ENCODE peak calls at places on chromosomes 4 and X, in nine cellular contexts. One of them, this sample, is unnamed. For H3K9me3, the result is how much of the 10 kb centered on the place peaks cover.

GRCh38 chr4:10003666-10004065 is 17.6 kb downstream of the SLC2A9 start:
- DNase-seq in IMR-90: no peak
- DNase-seq in lower lobe of right lung: no peak
- DNase-seq in ovary: no peak
- DNase-seq in A549: no peak
- DNase-seq in mammary epithelial cell: peak
- DNase-seq in pancreas: no peak
- DNase-seq in sigmoid colon: no peak
- DNase-seq in HepG2: no peak
- DNase-seq in this sample: no peak

GRCh38 chr4:154490261-154490588 is 1.4 kb downstream of the DCHS2 start:
- DNase-seq in IMR-90: no peak
- DNase-seq in lower lobe of right lung: no peak
- DNase-seq in ovary: no peak
- DNase-seq in A549: no peak
- DNase-seq in mammary epithelial cell: no peak
- DNase-seq in pancreas: no peak
- DNase-seq in sigmoid colon: no peak
- DNase-seq in HepG2: no peak
- DNase-seq in this sample: no peak

GRCh38 chr4:139017861-139018260 is 2.3 kb downstream of the NOCT start:
- DNase-seq in IMR-90: no peak
- DNase-seq in lower lobe of right lung: no peak
- DNase-seq in ovary: no peak
- DNase-seq in A549: no peak
- DNase-seq in mammary epithelial cell: no peak
- DNase-seq in pancreas: no peak
- DNase-seq in sigmoid colon: no peak
- DNase-seq in HepG2: no peak
- DNase-seq in this sample: no peak

GRCh38 chr4:65482410-65482809 is 187.9 kb downstream of the EPHA5 start:
- DNase-seq in IMR-90: no peak
- DNase-seq in lower lobe of right lung: no peak
- DNase-seq in ovary: no peak
- DNase-seq in A549: peak
- DNase-seq in mammary epithelial cell: peak
- DNase-seq in pancreas: no peak
- DNase-seq in sigmoid colon: no peak
- DNase-seq in HepG2: no peak
- DNase-seq in this sample: no peak

GRCh38 chr4:19577121-19577520 is 674.6 kb upstream of the SLIT2 start:
- DNase-seq in IMR-90: peak
- DNase-seq in lower lobe of right lung: no peak
- DNase-seq in ovary: no peak
- DNase-seq in A549: no peak
- DNase-seq in mammary epithelial cell: no peak
- DNase-seq in pancreas: no peak
- DNase-seq in sigmoid colon: no peak
- DNase-seq in HepG2: no peak
- DNase-seq in this sample: no peak

GRCh38 chr4:145861331-145862318 is 77.0 kb downstream of the ZNF827 start:
- DNase-seq in IMR-90: no peak
- DNase-seq in lower lobe of right lung: peak
- DNase-seq in ovary: no peak
- DNase-seq in A549: no peak
- DNase-seq in mammary epithelial cell: no peak
- DNase-seq in pancreas: peak
- DNase-seq in sigmoid colon: no peak
- DNase-seq in HepG2: no peak
- DNase-seq in this sample: no peak

GRCh38 chrX:48703642-48704481 is 7.3 kb downstream of the SUV39H1 start:
- DNase-seq in IMR-90: peak
- DNase-seq in lower lobe of right lung: no peak
- DNase-seq in ovary: no peak
- DNase-seq in A549: peak
- DNase-seq in mammary epithelial cell: peak
- DNase-seq in pancreas: no peak
- DNase-seq in sigmoid colon: no peak
- DNase-seq in HepG2: no peak
- DNase-seq in this sample: no peak

GRCh38 chr4:73964862-73965611 is 16.8 kb downstream of the PF4 start:
- DNase-seq in IMR-90: no peak
- DNase-seq in lower lobe of right lung: peak
- DNase-seq in ovary: no peak
- DNase-seq in A549: peak
- DNase-seq in mammary epithelial cell: no peak
- DNase-seq in pancreas: peak
- DNase-seq in sigmoid colon: no peak
- DNase-seq in HepG2: peak
- DNase-seq in this sample: peak

GRCh38 chr4:123672987-123673386 is 276.4 kb downstream of the SPRY1 start:
- DNase-seq in IMR-90: peak
- DNase-seq in lower lobe of right lung: no peak
- DNase-seq in ovary: no peak
- DNase-seq in A549: peak
- DNase-seq in mammary epithelial cell: peak
- DNase-seq in pancreas: no peak
- DNase-seq in sigmoid colon: no peak
- DNase-seq in HepG2: no peak
- DNase-seq in this sample: no peak

GRCh38 chr4:75561789-75562188 is 5.9 kb downstream of the ODAPH start:
- DNase-seq in IMR-90: peak
- DNase-seq in lower lobe of right lung: no peak
- DNase-seq in ovary: no peak
- DNase-seq in A549: peak
- DNase-seq in mammary epithelial cell: peak
- DNase-seq in pancreas: no peak
- DNase-seq in sigmoid colon: no peak
- DNase-seq in HepG2: no peak
- DNase-seq in this sample: no peak

GRCh38 chrX:155745792-155746191 is 133.0 kb upstream of the TMLHE start:
- DNase-seq in IMR-90: peak
- DNase-seq in lower lobe of right lung: no peak
- DNase-seq in ovary: peak
- DNase-seq in A549: peak
- DNase-seq in mammary epithelial cell: peak
- DNase-seq in pancreas: no peak
- DNase-seq in sigmoid colon: no peak
- DNase-seq in HepG2: peak
- DNase-seq in this sample: no peak

GRCh38 chr4:111776546-111776945 is 368.7 kb upstream of the FAM241A start:
- DNase-seq in IMR-90: no peak
- DNase-seq in lower lobe of right lung: no peak
- DNase-seq in ovary: no peak
- DNase-seq in A549: no peak
- DNase-seq in mammary epithelial cell: no peak
- DNase-seq in pancreas: no peak
- DNase-seq in sigmoid colon: no peak
- DNase-seq in HepG2: no peak
- DNase-seq in this sample: no peak

GRCh38 chrX:136907626-136908025 is 27.1 kb upstream of the RBMX start:
- DNase-seq in IMR-90: no peak
- DNase-seq in lower lobe of right lung: no peak
- DNase-seq in ovary: no peak
- DNase-seq in A549: no peak
- DNase-seq in mammary epithelial cell: no peak
- DNase-seq in pancreas: no peak
- DNase-seq in sigmoid colon: no peak
- DNase-seq in HepG2: no peak
- DNase-seq in this sample: no peak

GRCh38 chrX:101931494-101932248 is at the start of gene ZMAT1:
- DNase-seq in IMR-90: peak
- DNase-seq in lower lobe of right lung: peak
- DNase-seq in ovary: peak
- DNase-seq in A549: peak
- DNase-seq in mammary epithelial cell: peak
- DNase-seq in pancreas: peak
- DNase-seq in sigmoid colon: peak
- DNase-seq in HepG2: peak
- DNase-seq in this sample: peak

GRCh38 chr4:112002301-112002700 is 143.0 kb upstream of the FAM241A start:
- DNase-seq in IMR-90: no peak
- DNase-seq in lower lobe of right lung: no peak
- DNase-seq in ovary: no peak
- DNase-seq in A549: no peak
- DNase-seq in mammary epithelial cell: peak
- DNase-seq in pancreas: no peak
- DNase-seq in sigmoid colon: no peak
- DNase-seq in HepG2: no peak
- DNase-seq in this sample: no peak

GRCh38 chr4:98937977-98938376 is 9.0 kb upstream of the EIF4E start:
- DNase-seq in IMR-90: no peak
- DNase-seq in lower lobe of right lung: no peak
- DNase-seq in ovary: no peak
- DNase-seq in A549: no peak
- DNase-seq in mammary epithelial cell: no peak
- DNase-seq in pancreas: no peak
- DNase-seq in sigmoid colon: no peak
- DNase-seq in HepG2: no peak
- DNase-seq in this sample: no peak
- H3K9me3 ChIP-seq in IMR-90: under half
- H3K9me3 ChIP-seq in lower lobe of right lung: under half
- H3K9me3 ChIP-seq in ovary: under half
- H3K9me3 ChIP-seq in A549: under half
- H3K9me3 ChIP-seq in mammary epithelial cell: under half
- H3K9me3 ChIP-seq in pancreas: under half
- H3K9me3 ChIP-seq in sigmoid colon: under half
- H3K9me3 ChIP-seq in HepG2: under half
- H3K9me3 ChIP-seq in this sample: under half

DNA sequence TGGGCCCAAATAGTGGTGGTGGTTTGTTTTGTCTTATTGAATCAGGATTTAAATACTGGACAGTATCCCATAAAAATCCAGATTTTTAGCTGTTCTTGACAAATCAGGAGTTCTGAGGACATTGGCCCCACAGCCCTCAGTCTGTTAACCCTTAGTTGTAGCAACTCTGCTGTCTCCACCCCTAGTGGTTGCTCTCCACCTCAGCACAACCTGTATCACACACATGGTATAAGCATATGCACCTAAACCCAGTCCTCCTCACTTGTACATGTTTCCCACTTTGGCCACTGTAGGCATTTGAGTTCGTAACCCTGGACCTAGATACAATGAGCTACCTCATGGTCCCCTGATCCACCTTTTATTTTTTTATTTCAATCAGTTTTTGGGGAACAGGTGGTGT is 75.9 kb downstream of the MRPL1 start:
- DNase-seq in IMR-90: no peak
- DNase-seq in lower lobe of right lung: no peak
- DNase-seq in ovary: no peak
- DNase-seq in A549: no peak
- DNase-seq in mammary epithelial cell: no peak
- DNase-seq in pancreas: no peak
- DNase-seq in sigmoid colon: no peak
- DNase-seq in HepG2: no peak
- DNase-seq in this sample: no peak
- TF ChIP-seq CTCF in IMR-90: no peak
- TF ChIP-seq CTCF in lower lobe of right lung: no peak
- TF ChIP-seq CTCF in ovary: no peak
- TF ChIP-seq CTCF in A549: no peak
- TF ChIP-seq CTCF in mammary epithelial cell: no peak
- TF ChIP-seq CTCF in pancreas: no peak
- TF ChIP-seq CTCF in sigmoid colon: no peak
- TF ChIP-seq CTCF in HepG2: no peak
- TF ChIP-seq CTCF in this sample: no peak

GRCh38 chr4:158094413-158095110 is 78.3 kb downstream of the GASK1B start:
- DNase-seq in IMR-90: peak
- DNase-seq in lower lobe of right lung: no peak
- DNase-seq in ovary: peak
- DNase-seq in A549: peak
- DNase-seq in mammary epithelial cell: peak
- DNase-seq in pancreas: peak
- DNase-seq in sigmoid colon: no peak
- DNase-seq in HepG2: peak
- DNase-seq in this sample: no peak

GRCh38 chr4:158090323-158090722 is 82.5 kb downstream of the GASK1B start:
- DNase-seq in IMR-90: peak
- DNase-seq in lower lobe of right lung: no peak
- DNase-seq in ovary: peak
- DNase-seq in A549: no peak
- DNase-seq in mammary epithelial cell: no peak
- DNase-seq in pancreas: no peak
- DNase-seq in sigmoid colon: no peak
- DNase-seq in HepG2: no peak
- DNase-seq in this sample: no peak
- H3K4me3 ChIP-seq in IMR-90: peak
- H3K4me3 ChIP-seq in lower lobe of right lung: peak
- H3K4me3 ChIP-seq in ovary: peak
- H3K4me3 ChIP-seq in A549: peak
- H3K4me3 ChIP-seq in mammary epithelial cell: no peak
- H3K4me3 ChIP-seq in pancreas: no peak
- H3K4me3 ChIP-seq in sigmoid colon: no peak
- H3K4me3 ChIP-seq in HepG2: no peak
- H3K4me3 ChIP-seq in this sample: no peak

GRCh38 chrX:66677430-66677829 is 38.6 kb upstream of the EDA2R start:
- DNase-seq in IMR-90: peak
- DNase-seq in lower lobe of right lung: no peak
- DNase-seq in ovary: no peak
- DNase-seq in A549: no peak
- DNase-seq in mammary epithelial cell: peak
- DNase-seq in pancreas: no peak
- DNase-seq in sigmoid colon: no peak
- DNase-seq in HepG2: no peak
- DNase-seq in this sample: no peak

GRCh38 chrX:66676413-66676812 is 37.5 kb upstream of the EDA2R start:
- DNase-seq in IMR-90: peak
- DNase-seq in lower lobe of right lung: no peak
- DNase-seq in ovary: no peak
- DNase-seq in A549: no peak
- DNase-seq in mammary epithelial cell: peak
- DNase-seq in pancreas: no peak
- DNase-seq in sigmoid colon: no peak
- DNase-seq in HepG2: no peak
- DNase-seq in this sample: no peak

GRCh38 chrX:66675541-66675940 is 36.7 kb upstream of the EDA2R start:
- DNase-seq in IMR-90: no peak
- DNase-seq in lower lobe of right lung: no peak
- DNase-seq in ovary: no peak
- DNase-seq in A549: no peak
- DNase-seq in mammary epithelial cell: no peak
- DNase-seq in pancreas: no peak
- DNase-seq in sigmoid colon: no peak
- DNase-seq in HepG2: no peak
- DNase-seq in this sample: no peak

GRCh38 chrX:66674506-66674905 is 35.6 kb upstream of the EDA2R start:
- DNase-seq in IMR-90: no peak
- DNase-seq in lower lobe of right lung: no peak
- DNase-seq in ovary: no peak
- DNase-seq in A549: no peak
- DNase-seq in mammary epithelial cell: no peak
- DNase-seq in pancreas: no peak
- DNase-seq in sigmoid colon: no peak
- DNase-seq in HepG2: no peak
- DNase-seq in this sample: no peak

DNA sequence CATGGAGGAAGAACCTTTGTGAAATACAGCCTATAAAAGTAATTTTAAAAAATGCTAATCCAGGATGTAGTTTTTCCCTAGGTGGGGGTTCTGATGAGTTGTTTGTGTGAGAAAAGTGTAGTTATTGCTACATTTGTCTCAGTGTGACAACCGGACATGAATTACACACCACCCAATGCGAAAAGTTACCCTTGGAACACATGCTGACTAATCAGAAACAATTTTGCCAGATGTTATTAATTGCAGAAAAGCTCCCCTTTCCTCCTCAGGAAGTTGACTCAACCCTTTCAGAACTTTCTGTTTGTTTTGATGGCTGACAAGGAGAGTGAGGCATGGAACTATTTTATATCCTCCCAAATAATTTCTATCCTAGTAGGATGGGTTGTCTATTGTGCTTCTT is 38.1 kb upstream of the EDA2R start:
- DNase-seq in IMR-90: peak
- DNase-seq in lower lobe of right lung: no peak
- DNase-seq in ovary: no peak
- DNase-seq in A549: no peak
- DNase-seq in mammary epithelial cell: peak
- DNase-seq in pancreas: no peak
- DNase-seq in sigmoid colon: no peak
- DNase-seq in HepG2: no peak
- DNase-seq in this sample: no peak
- H3K9me3 ChIP-seq in IMR-90: under half
- H3K9me3 ChIP-seq in lower lobe of right lung: under half
- H3K9me3 ChIP-seq in ovary: under half
- H3K9me3 ChIP-seq in A549: under half
- H3K9me3 ChIP-seq in mammary epithelial cell: under half
- H3K9me3 ChIP-seq in pancreas: under half
- H3K9me3 ChIP-seq in sigmoid colon: under half
- H3K9me3 ChIP-seq in HepG2: under half
- H3K9me3 ChIP-seq in this sample: under half

This sample was measured in WERI-Rb-1.